ENCODE peak calls at places on chromosomes 4 and X, in four cellular contexts. W is IMR-90, X is H1, Z is H9. R is an unnamed sample.

GRCh38 chr4:6474705-6475457 is 2.5 kb upstream of the PPP2R2C start:
- DNase-seq in W (no peak), X (peak; percentile 35), Z (peak; percentile 7), R (peak; percentile 49)

GRCh38 chrX:35711281-35711680 is 86.9 kb upstream of the MAGEB16 start:
- DNase-seq in W (no peak), X (no peak), Z (no peak), R (no peak)

GRCh38 chr4:54232151-54232688 is 3.1 kb downstream of the PDGFRA start:
- DNase-seq in W (no peak), X (peak; percentile 57), Z (no peak), R (peak; percentile 24)

GRCh38 chr4:115357767-115358166 is 244.3 kb upstream of the NDST4 start:
- DNase-seq in W (no peak), X (no peak), Z (no peak), R (peak; percentile 44)

GRCh38 chrX:84186603-84187358 is 1.2 kb downstream of the RPS6KA6 start:
- DNase-seq in W (peak; percentile 5), X (peak; percentile 39), Z (peak; percentile 43), R (peak; percentile 49)

GRCh38 chr4:173318648-173319211 is 15.4 kb downstream of the HMGB2 start:
- DNase-seq in W (peak; percentile 74), X (no peak), Z (no peak), R (peak; percentile 18)

GRCh38 chr4:3630934-3631585 is 98.8 kb upstream of the LRPAP1 start:
- DNase-seq in W (no peak), X (no peak), Z (no peak), R (no peak)

GRCh38 chrX:116499780-116500179 is 37.0 kb upstream of the CT83 start:
- DNase-seq in W (no peak), X (no peak), Z (no peak), R (no peak)

DNA sequence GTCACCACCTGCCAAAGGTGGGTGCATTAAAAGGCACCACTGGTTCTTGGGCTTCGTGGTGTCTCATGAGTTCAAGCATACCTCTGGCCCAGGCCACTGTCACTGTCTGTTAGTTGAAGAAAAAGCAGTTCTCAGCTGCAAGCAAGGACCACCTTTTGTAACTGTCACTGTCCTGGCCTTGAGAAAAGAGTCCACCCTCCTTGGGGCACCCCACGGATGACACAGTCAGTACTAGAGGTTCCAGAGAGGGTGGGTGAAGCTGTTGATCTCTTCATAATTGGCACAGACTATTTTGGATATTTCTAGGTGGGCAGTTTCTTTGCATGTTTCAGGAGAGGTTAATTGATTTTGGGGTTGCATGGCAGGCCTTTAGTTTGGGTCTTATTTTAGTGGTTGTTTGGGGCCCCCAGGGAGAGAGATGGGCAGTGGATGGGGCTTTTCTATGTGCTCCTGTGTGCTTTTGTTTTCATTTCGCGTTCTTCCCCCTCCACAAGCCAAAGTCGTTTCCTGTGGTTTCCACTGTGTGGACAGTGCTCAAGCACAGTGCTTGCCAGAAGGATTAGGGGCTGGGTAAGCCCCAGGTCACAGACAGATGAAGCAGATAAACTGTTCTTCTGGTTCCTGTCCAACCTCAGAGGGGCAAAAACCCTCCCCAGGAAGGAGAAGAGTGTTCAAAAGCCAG is 156.2 kb upstream of the PPP1R2C start:
- DNase-seq in W (no peak), X (no peak), Z (no peak), R (no peak)
- H3K27me3 ChIP-seq in W (no peaks in the 10 kb centered on the region), X (no peaks in the 10 kb centered on the region), Z (no peaks in the 10 kb centered on the region), R (no peaks in the 10 kb centered on the region)

GRCh38 chrX:38699603-38700110 is 101.6 kb upstream of the MID1IP1 start:
- DNase-seq in W (no peak), X (no peak), Z (no peak), R (peak; percentile 20)
- H3K56ac ChIP-seq in W (no peak overlapping the region), X (no peak overlapping the region), Z (no peak overlapping the region), R (no peak overlapping the region)

DNA sequence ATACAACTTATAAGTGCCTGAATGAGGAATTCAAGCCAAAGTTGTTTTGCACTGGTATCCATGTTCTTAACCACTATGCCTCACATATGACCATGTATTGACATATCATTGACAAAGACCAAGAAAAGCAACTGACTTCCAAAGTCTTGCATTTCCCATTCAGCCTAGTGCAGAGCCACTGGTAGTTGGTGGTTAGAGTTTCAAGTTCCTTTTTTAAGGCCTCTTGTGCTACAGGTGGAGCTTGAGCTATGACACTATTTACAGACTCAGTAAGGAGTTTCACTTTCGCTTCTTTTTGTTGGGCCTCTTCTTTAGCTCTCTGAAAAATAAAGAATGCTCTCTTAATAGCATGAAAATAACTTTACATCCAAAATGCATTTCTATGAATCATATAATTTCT is 763.0 kb downstream of the DMD start:
- DNase-seq in W (no peak), X (no peak), Z (no peak), R (no peak)
- H3K27me3 ChIP-seq in W (no peaks in the 10 kb centered on the region), X (no peaks in the 10 kb centered on the region), Z (no peaks in the 10 kb centered on the region), R (no peaks in the 10 kb centered on the region)

GRCh38 chr4:60452259-60452658 is 747.9 kb upstream of the ADGRL3 start:
- DNase-seq in W (no peak), X (no peak), Z (no peak), R (no peak)

GRCh38 chr4:60450054-60450453 is 750.1 kb upstream of the ADGRL3 start:
- DNase-seq in W (no peak), X (no peak), Z (no peak), R (peak; percentile 2)

DNA sequence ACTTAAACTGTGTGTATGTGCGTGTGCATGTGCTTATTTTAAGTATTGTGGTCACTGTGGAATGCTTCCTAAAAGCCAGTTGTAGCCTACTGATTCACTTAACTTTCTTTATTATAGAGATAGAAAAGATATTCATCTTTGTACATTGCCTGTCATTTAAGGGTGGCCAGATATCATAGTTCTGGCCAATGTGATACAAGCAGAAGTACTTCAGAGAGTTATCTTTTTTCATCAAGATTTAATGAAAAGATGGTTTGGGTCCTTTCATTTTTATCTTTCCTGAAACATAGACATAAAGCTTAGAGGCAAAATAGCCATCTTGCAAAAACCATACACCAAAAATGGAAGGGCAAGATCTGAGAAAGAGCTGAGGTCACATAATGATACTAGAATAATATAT is 744.7 kb upstream of the ADGRL3 start:
- DNase-seq in W (no peak), X (no peak), Z (no peak), R (no peak)
- H3K56ac ChIP-seq in W (no peak overlapping the region), X (no peak overlapping the region), Z (no peak overlapping the region), R (no peak overlapping the region)

DNA sequence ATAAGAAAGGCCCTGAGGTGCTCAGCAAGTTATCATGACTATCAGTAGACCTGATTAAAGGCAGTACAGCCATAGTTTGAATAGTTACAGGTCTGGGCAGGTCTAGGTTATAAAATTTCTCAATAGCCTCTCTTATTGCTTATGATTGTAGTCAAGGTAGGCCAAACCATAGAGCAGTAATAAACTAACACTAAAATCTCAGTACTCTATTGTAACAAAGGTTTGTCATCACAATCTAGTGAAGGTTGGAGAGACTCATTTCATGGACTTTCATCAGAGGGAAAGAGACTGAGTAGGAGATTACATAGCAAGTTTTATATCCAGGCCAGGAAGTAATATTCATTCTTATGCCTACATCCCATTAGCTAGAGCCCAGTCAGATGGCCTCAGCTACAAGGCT is 141.0 kb downstream of the ASB9 start:
- DNase-seq in W (no peak), X (no peak), Z (no peak), R (no peak)
- H3K27me3 ChIP-seq in W (no peaks in the 10 kb centered on the region), X (no peaks in the 10 kb centered on the region), Z (no peaks in the 10 kb centered on the region), R (no peaks in the 10 kb centered on the region)

DNA sequence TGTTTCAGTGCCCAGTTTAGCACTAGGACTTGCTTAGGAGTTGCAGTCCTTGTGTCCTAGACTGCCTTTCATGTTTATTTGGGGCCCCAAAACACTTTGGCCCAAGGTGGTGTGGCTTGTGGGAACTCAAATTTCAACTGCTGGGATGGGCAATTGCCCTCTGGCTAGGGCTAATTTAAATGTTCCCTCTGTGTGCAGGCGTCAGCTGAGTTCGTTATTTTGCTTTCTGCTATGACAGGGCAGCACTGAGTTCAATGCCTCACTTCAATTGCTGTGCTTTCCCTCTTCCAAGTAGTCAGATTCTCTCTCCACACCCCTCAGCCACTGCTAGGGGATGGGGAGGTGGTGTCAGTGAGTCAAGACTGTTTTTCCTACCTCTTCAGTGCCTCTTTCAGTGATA is 51.1 kb downstream of the ITIH6 start:
- DNase-seq in W (no peak), X (no peak), Z (no peak), R (no peak)
- H3K56ac ChIP-seq in W (no peak overlapping the region), X (no peak overlapping the region), Z (no peak overlapping the region), R (no peak overlapping the region)

GRCh38 chr4:8657381-8657776 is 64.8 kb downstream of the CPZ start:
- DNase-seq in W (no peak), X (no peak), Z (no peak), R (no peak)
- H3K27me3 ChIP-seq in W (no peaks in the 10 kb centered on the region), X (no peaks in the 10 kb centered on the region), Z (no peaks in the 10 kb centered on the region), R (no peaks in the 10 kb centered on the region)

R was measured in mesendoderm.